ENCODE peak calls at places on chromosomes 3 and 15, in five cellular contexts. One of them, this sample, is unnamed.

GRCh38 chr15:66826504-66826903 is 124.5 kb downstream of the SMAD6 start:
- DNase-seq in cardiac muscle cell: no peak
- DNase-seq in cardiac fibroblast: no peak
- DNase-seq in dorsolateral prefrontal cortex: no peak
- DNase-seq in psoas muscle: no peak
- DNase-seq in this sample: no peak

GRCh38 chr15:78149805-78150751 is 916 bp downstream of the IDH3A start:
- DNase-seq in dorsolateral prefrontal cortex: no peak
- DNase-seq in psoas muscle: no peak
- DNase-seq in cardiac fibroblast: peak
- DNase-seq in cardiac muscle cell: peak
- DNase-seq in this sample: no peak

GRCh38 chr3:177673105-177673804 is 476.0 kb upstream of the TBL1XR1 start:
- DNase-seq in psoas muscle: no peak
- DNase-seq in cardiac fibroblast: peak
- DNase-seq in dorsolateral prefrontal cortex: no peak
- DNase-seq in cardiac muscle cell: peak
- DNase-seq in this sample: peak

GRCh38 chr15:25246641-25247417 is 192.0 kb downstream of the UBE3A start:
- DNase-seq in dorsolateral prefrontal cortex: peak
- DNase-seq in cardiac fibroblast: no peak
- DNase-seq in psoas muscle: peak
- DNase-seq in cardiac muscle cell: no peak
- DNase-seq in this sample: no peak

GRCh38 chr3:181252626-181253025 is 263.1 kb upstream of the DNAJC19 start:
- DNase-seq in psoas muscle: no peak
- DNase-seq in cardiac fibroblast: no peak
- DNase-seq in cardiac muscle cell: no peak
- DNase-seq in dorsolateral prefrontal cortex: no peak
- DNase-seq in this sample: no peak

GRCh38 chr3:164524201-164524600 is 554.1 kb downstream of the SI start:
- DNase-seq in psoas muscle: no peak
- DNase-seq in cardiac fibroblast: no peak
- DNase-seq in cardiac muscle cell: no peak
- DNase-seq in dorsolateral prefrontal cortex: no peak
- DNase-seq in this sample: no peak

GRCh38 chr3:28335246-28335645 is 13.3 kb upstream of the ZCWPW2 start:
- DNase-seq in cardiac muscle cell: no peak
- DNase-seq in cardiac fibroblast: no peak
- DNase-seq in psoas muscle: no peak
- DNase-seq in dorsolateral prefrontal cortex: no peak
- DNase-seq in this sample: no peak

GRCh38 chr3:45642731-45643152 is 46.5 kb upstream of the SACM1L start:
- DNase-seq in cardiac fibroblast: peak
- DNase-seq in cardiac muscle cell: peak
- DNase-seq in dorsolateral prefrontal cortex: no peak
- DNase-seq in psoas muscle: peak
- DNase-seq in this sample: no peak

GRCh38 chr15:47961401-47962090 is 159.2 kb upstream of the SLC24A5 start:
- DNase-seq in dorsolateral prefrontal cortex: no peak
- DNase-seq in cardiac muscle cell: no peak
- DNase-seq in psoas muscle: no peak
- DNase-seq in cardiac fibroblast: no peak
- DNase-seq in this sample: no peak

GRCh38 chr3:193730976-193731375 is 138.0 kb downstream of the OPA1 start:
- DNase-seq in cardiac muscle cell: no peak
- DNase-seq in dorsolateral prefrontal cortex: no peak
- DNase-seq in cardiac fibroblast: no peak
- DNase-seq in psoas muscle: no peak
- DNase-seq in this sample: no peak

GRCh38 chr3:56938545-56938944 is 121.9 kb upstream of the SPATA12 start:
- DNase-seq in dorsolateral prefrontal cortex: no peak
- DNase-seq in cardiac muscle cell: no peak
- DNase-seq in psoas muscle: no peak
- DNase-seq in cardiac fibroblast: no peak
- DNase-seq in this sample: no peak

GRCh38 chr15:45167631-45168205 is 20.0 kb downstream of the SHF start:
- DNase-seq in dorsolateral prefrontal cortex: no peak
- DNase-seq in cardiac fibroblast: no peak
- DNase-seq in cardiac muscle cell: no peak
- DNase-seq in psoas muscle: no peak
- DNase-seq in this sample: no peak

GRCh38 chr15:63551400-63551799 is 45.8 kb upstream of the FBXL22 start:
- DNase-seq in cardiac muscle cell: peak
- DNase-seq in psoas muscle: no peak
- DNase-seq in cardiac fibroblast: peak
- DNase-seq in dorsolateral prefrontal cortex: no peak
- DNase-seq in this sample: no peak

GRCh38 chr3:13137808-13138565 is 64.8 kb upstream of the IQSEC1 start:
- DNase-seq in dorsolateral prefrontal cortex: no peak
- DNase-seq in cardiac fibroblast: no peak
- DNase-seq in cardiac muscle cell: no peak
- DNase-seq in psoas muscle: no peak
- DNase-seq in this sample: no peak

GRCh38 chr15:99212401-99212800 is 37.0 kb downstream of the TTC23 start:
- DNase-seq in psoas muscle: peak
- DNase-seq in cardiac fibroblast: peak
- DNase-seq in dorsolateral prefrontal cortex: no peak
- DNase-seq in cardiac muscle cell: peak
- DNase-seq in this sample: no peak

GRCh38 chr3:134029734-134030381 is at the start of gene SLCO2A1:
- DNase-seq in cardiac fibroblast: peak
- DNase-seq in psoas muscle: no peak
- DNase-seq in cardiac muscle cell: peak
- DNase-seq in dorsolateral prefrontal cortex: peak
- DNase-seq in this sample: no peak

GRCh38 chr3:127482216-127483004 is 108.1 kb downstream of the TPRA1 start:
- DNase-seq in cardiac muscle cell: peak
- DNase-seq in cardiac fibroblast: peak
- DNase-seq in psoas muscle: no peak
- DNase-seq in dorsolateral prefrontal cortex: no peak
- DNase-seq in this sample: peak

GRCh38 chr15:82699726-82700125 is 9.9 kb downstream of the AP3B2 start:
- DNase-seq in cardiac fibroblast: no peak
- DNase-seq in psoas muscle: no peak
- DNase-seq in dorsolateral prefrontal cortex: no peak
- DNase-seq in cardiac muscle cell: no peak
- DNase-seq in this sample: no peak

GRCh38 chr3:144403040-144403457 is 431.4 kb downstream of the DIPK2A start:
- DNase-seq in psoas muscle: no peak
- DNase-seq in dorsolateral prefrontal cortex: no peak
- DNase-seq in cardiac fibroblast: peak
- DNase-seq in cardiac muscle cell: peak
- DNase-seq in this sample: no peak

GRCh38 chr3:140242818-140243276 is 307.9 kb downstream of the CLSTN2 start:
- DNase-seq in cardiac fibroblast: peak
- DNase-seq in psoas muscle: peak
- DNase-seq in dorsolateral prefrontal cortex: no peak
- DNase-seq in cardiac muscle cell: peak
- DNase-seq in this sample: no peak

GRCh38 chr15:65101891-65102708 is 12.9 kb downstream of the UBAP1L start:
- DNase-seq in psoas muscle: no peak
- DNase-seq in cardiac fibroblast: no peak
- DNase-seq in dorsolateral prefrontal cortex: no peak
- DNase-seq in cardiac muscle cell: no peak
- DNase-seq in this sample: no peak

DNA sequence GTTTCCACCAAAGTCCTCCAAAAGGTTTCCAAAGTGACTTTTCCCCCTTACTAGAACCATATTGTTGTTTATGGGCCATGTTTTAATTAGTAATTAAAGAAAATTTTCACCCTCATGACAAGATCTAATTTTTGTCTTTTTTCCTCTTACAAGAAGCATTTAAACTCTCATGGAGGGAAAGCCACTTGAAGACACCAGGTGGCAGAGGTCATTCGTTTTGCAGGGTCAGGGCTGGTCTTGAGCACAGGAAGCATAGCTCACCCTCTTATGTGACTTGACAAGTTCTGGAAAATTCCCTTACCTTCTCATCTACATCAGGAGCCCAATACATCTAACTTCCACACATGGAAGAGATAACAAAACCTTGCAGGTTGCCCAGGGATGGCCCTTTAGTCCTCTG is 163.7 kb downstream of the GREM1 start:
- DNase-seq in cardiac fibroblast: no peak
- DNase-seq in psoas muscle: no peak
- DNase-seq in dorsolateral prefrontal cortex: no peak
- DNase-seq in cardiac muscle cell: no peak
- DNase-seq in this sample: no peak
- TF ChIP-seq CTCF in cardiac fibroblast: no peak
- TF ChIP-seq CTCF in psoas muscle: no peak
- TF ChIP-seq CTCF in dorsolateral prefrontal cortex: no peak
- TF ChIP-seq CTCF in cardiac muscle cell: no peak
- TF ChIP-seq CTCF in this sample: no peak

GRCh38 chr3:46690798-46691197 is 2.7 kb downstream of the ALS2CL start:
- DNase-seq in cardiac fibroblast: no peak
- DNase-seq in dorsolateral prefrontal cortex: no peak
- DNase-seq in psoas muscle: no peak
- DNase-seq in cardiac muscle cell: no peak
- DNase-seq in this sample: no peak

GRCh38 chr3:46693038-46693896 is at the start of gene ALS2CL:
- DNase-seq in dorsolateral prefrontal cortex: peak
- DNase-seq in cardiac muscle cell: peak
- DNase-seq in psoas muscle: peak
- DNase-seq in cardiac fibroblast: no peak
- DNase-seq in this sample: no peak

GRCh38 chr3:46693897-46694235 is 387 bp upstream of the ALS2CL start:
- DNase-seq in cardiac fibroblast: no peak
- DNase-seq in psoas muscle: no peak
- DNase-seq in cardiac muscle cell: no peak
- DNase-seq in dorsolateral prefrontal cortex: no peak
- DNase-seq in this sample: no peak

GRCh38 chr3:46694520-46694919 is 1.0 kb upstream of the ALS2CL start:
- DNase-seq in dorsolateral prefrontal cortex: no peak
- DNase-seq in cardiac fibroblast: no peak
- DNase-seq in cardiac muscle cell: no peak
- DNase-seq in psoas muscle: no peak
- DNase-seq in this sample: no peak

DNA sequence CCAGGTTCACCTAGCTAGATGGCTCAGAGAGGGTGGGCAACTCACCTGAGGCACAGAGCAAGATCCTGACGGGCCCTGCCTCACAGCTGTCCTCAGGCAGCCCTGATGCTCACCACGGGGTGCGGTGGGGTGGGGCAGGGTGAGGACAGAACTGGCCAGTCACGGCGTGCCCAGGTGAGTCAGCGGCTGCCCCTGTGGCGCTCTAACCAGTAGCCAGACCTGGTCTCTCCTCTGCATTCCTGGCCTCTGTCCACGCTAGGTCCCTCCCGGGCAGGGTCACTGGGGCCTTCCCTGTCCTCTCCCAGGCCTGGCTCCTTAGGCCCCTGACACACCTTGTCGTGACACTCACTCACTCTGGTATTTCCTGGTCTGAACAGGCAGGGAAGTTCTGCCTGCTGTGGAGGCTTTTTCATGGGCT is 904 bp downstream of the ALS2CL start:
- DNase-seq in cardiac muscle cell: no peak
- DNase-seq in psoas muscle: peak
- DNase-seq in cardiac fibroblast: no peak
- DNase-seq in dorsolateral prefrontal cortex: no peak
- DNase-seq in this sample: no peak
- H3K4me3 ChIP-seq in cardiac muscle cell: peak
- H3K4me3 ChIP-seq in psoas muscle: peak
- H3K4me3 ChIP-seq in cardiac fibroblast: peak
- H3K4me3 ChIP-seq in dorsolateral prefrontal cortex: peak
- H3K4me3 ChIP-seq in this sample: peak

GRCh38 chr3:106566277-106566676 is 697.5 kb upstream of the CBLB start:
- DNase-seq in cardiac fibroblast: peak
- DNase-seq in cardiac muscle cell: no peak
- DNase-seq in dorsolateral prefrontal cortex: no peak
- DNase-seq in psoas muscle: no peak
- DNase-seq in this sample: no peak
- TF ChIP-seq CTCF in cardiac fibroblast: peak
- TF ChIP-seq CTCF in cardiac muscle cell: peak
- TF ChIP-seq CTCF in dorsolateral prefrontal cortex: no peak
- TF ChIP-seq CTCF in psoas muscle: no peak
- TF ChIP-seq CTCF in this sample: no peak

GRCh38 chr3:114872056-114872455 is 275.0 kb downstream of the ZBTB20 start:
- DNase-seq in dorsolateral prefrontal cortex: no peak
- DNase-seq in cardiac fibroblast: no peak
- DNase-seq in cardiac muscle cell: peak
- DNase-seq in psoas muscle: no peak
- DNase-seq in this sample: no peak

GRCh38 chr3:114874447-114874846 is 272.6 kb downstream of the ZBTB20 start:
- DNase-seq in cardiac muscle cell: peak
- DNase-seq in psoas muscle: peak
- DNase-seq in cardiac fibroblast: no peak
- DNase-seq in dorsolateral prefrontal cortex: no peak
- DNase-seq in this sample: no peak

GRCh38 chr3:114867828-114868498 is 279.1 kb downstream of the ZBTB20 start:
- DNase-seq in dorsolateral prefrontal cortex: no peak
- DNase-seq in psoas muscle: no peak
- DNase-seq in cardiac muscle cell: no peak
- DNase-seq in cardiac fibroblast: no peak
- DNase-seq in this sample: no peak

GRCh38 chr3:114873590-114873989 is 273.5 kb downstream of the ZBTB20 start:
- DNase-seq in cardiac muscle cell: no peak
- DNase-seq in psoas muscle: no peak
- DNase-seq in dorsolateral prefrontal cortex: no peak
- DNase-seq in cardiac fibroblast: no peak
- DNase-seq in this sample: no peak

DNA sequence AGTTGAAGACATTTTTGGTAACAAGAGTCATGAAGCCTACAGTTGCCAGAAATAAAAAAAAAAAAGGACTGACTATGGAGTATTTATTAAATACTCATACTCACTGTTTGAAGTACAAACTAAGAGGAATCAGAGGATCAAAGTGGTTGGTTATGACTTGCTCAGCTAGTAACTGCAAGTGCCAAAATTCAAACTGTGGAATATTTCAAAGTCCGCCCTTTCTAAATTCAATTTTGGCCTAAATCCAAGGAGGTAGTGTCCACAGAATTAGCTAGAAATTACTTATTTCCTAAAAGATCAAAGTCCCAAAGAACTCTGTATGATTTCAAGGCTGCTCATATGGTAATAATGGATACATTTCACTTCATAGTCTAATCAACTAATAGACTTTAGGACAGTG is 274.5 kb downstream of the ZBTB20 start:
- DNase-seq in psoas muscle: no peak
- DNase-seq in cardiac muscle cell: no peak
- DNase-seq in cardiac fibroblast: no peak
- DNase-seq in dorsolateral prefrontal cortex: no peak
- DNase-seq in this sample: no peak
- H3K4me3 ChIP-seq in psoas muscle: no peak
- H3K4me3 ChIP-seq in cardiac muscle cell: no peak
- H3K4me3 ChIP-seq in cardiac fibroblast: no peak
- H3K4me3 ChIP-seq in dorsolateral prefrontal cortex: no peak
- H3K4me3 ChIP-seq in this sample: no peak

GRCh38 chr3:37554364-37554763 is 307.3 kb upstream of the CTDSPL start:
- DNase-seq in cardiac muscle cell: no peak
- DNase-seq in cardiac fibroblast: no peak
- DNase-seq in dorsolateral prefrontal cortex: no peak
- DNase-seq in psoas muscle: no peak
- DNase-seq in this sample: no peak
- TF ChIP-seq CTCF in cardiac muscle cell: no peak
- TF ChIP-seq CTCF in cardiac fibroblast: peak
- TF ChIP-seq CTCF in dorsolateral prefrontal cortex: no peak
- TF ChIP-seq CTCF in psoas muscle: no peak
- TF ChIP-seq CTCF in this sample: peak

This sample was measured in AG09309.